ENCODE peak calls at places on chromosome 22, in ten cellular contexts. O is fibroblast of lung, R is endothelial cell of umbilical vein, T is cardiac muscle cell, M is keratinocyte, B is GM23248, W is PC-3, Z is heart right ventricle, G is heart left ventricle, C is transverse colon. F is an unnamed sample.

GRCh38 chr22:31241936-31242335 is 29.8 kb downstream of the LIMK2 start:
- DNase-seq in O (peak; percentile 93), R (peak; percentile 80), T (peak; percentile 64), M (no peak), B (peak; percentile 81), W (no peak), Z (no peak), G (no peak), C (no peak), F (no peak)

GRCh38 chr22:26213826-26214225 is 44.6 kb downstream of the SEZ6L start:
- DNase-seq in O (no peak), R (no peak), T (no peak), M (no peak), B (no peak), W (no peak), Z (no peak), G (no peak), C (no peak), F (no peak)

GRCh38 chr22:28904211-28904808 is 20.9 kb downstream of the ZNRF3 start:
- DNase-seq in O (peak; percentile 76), R (peak; percentile 9), T (no peak), M (no peak), B (peak; percentile 20), W (no peak), Z (no peak), G (no peak), C (no peak), F (no peak)

GRCh38 chr22:30809086-30809485 is 114.4 kb downstream of the OSBP2 start:
- DNase-seq in O (peak; percentile 85), R (no peak), T (no peak), M (no peak), B (peak; percentile 32), W (peak; percentile 31), Z (no peak), G (no peak), C (no peak), F (no peak)

GRCh38 chr22:26648761-26649363 is 8.5 kb upstream of the MIAT start:
- DNase-seq in O (no peak), R (no peak), T (peak; percentile 15), M (no peak), B (no peak), W (no peak), Z (no peak), G (no peak), C (no peak), F (no peak)

GRCh38 chr22:50706481-50707125 is 31.4 kb upstream of the ACR start:
- DNase-seq in O (no peak), R (no peak), T (no peak), M (no peak), B (no peak), W (no peak), Z (no peak), G (peak; percentile 23), C (no peak), F (no peak)

GRCh38 chr22:26918236-26918635 is 260.8 kb downstream of the MIAT start:
- DNase-seq in O (no peak), R (no peak), T (no peak), M (no peak), B (no peak), W (no peak), Z (no peak), G (no peak), C (no peak), F (no peak)

GRCh38 chr22:42716221-42716620 is 4.4 kb downstream of the A4GALT start:
- DNase-seq in O (no peak), R (no peak), T (no peak), M (no peak), B (no peak), W (no peak), Z (no peak), G (no peak), C (no peak), F (no peak)

GRCh38 chr22:31680764-31681624 is 19.0 kb upstream of the PISD start:
- DNase-seq in O (peak; percentile 88), R (no peak), T (peak; percentile 62), M (no peak), B (peak; percentile 78), W (peak; percentile 48), Z (no peak), G (no peak), C (peak; percentile 38), F (no peak)

GRCh38 chr22:24170189-24170588 is 11.1 kb upstream of the SUSD2 start:
- DNase-seq in O (no peak), R (no peak), T (no peak), M (no peak), B (no peak), W (no peak), Z (no peak), G (no peak), C (no peak), F (no peak)

GRCh38 chr22:49351761-49352221 is 475.9 kb downstream of the BRD1 start:
- DNase-seq in O (no peak), R (no peak), T (no peak), M (no peak), B (no peak), W (no peak), Z (no peak), G (no peak), C (no peak), F (no peak)

GRCh38 chr22:21775061-21775460 is 39.5 kb upstream of the YPEL1 start:
- DNase-seq in O (peak; percentile 93), R (no peak), T (peak; percentile 34), M (no peak), B (peak; percentile 55), W (no peak), Z (no peak), G (no peak), C (no peak), F (peak; percentile 36)

GRCh38 chr22:48577691-48578090 is 1250.0 kb downstream of the BRD1 start:
- DNase-seq in O (no peak), R (no peak), T (no peak), M (no peak), B (no peak), W (no peak), Z (no peak), G (peak; percentile 40), C (no peak), F (no peak)

GRCh38 chr22:31630331-31631329 is 31.4 kb downstream of the PISD start:
- DNase-seq in O (peak; percentile 79), R (peak; percentile 89), T (peak; percentile 92), M (peak; percentile 25), B (peak; percentile 87), W (peak; percentile 71), Z (peak; percentile 82), G (peak; percentile 90), C (peak; percentile 81), F (peak; percentile 94)

DNA sequence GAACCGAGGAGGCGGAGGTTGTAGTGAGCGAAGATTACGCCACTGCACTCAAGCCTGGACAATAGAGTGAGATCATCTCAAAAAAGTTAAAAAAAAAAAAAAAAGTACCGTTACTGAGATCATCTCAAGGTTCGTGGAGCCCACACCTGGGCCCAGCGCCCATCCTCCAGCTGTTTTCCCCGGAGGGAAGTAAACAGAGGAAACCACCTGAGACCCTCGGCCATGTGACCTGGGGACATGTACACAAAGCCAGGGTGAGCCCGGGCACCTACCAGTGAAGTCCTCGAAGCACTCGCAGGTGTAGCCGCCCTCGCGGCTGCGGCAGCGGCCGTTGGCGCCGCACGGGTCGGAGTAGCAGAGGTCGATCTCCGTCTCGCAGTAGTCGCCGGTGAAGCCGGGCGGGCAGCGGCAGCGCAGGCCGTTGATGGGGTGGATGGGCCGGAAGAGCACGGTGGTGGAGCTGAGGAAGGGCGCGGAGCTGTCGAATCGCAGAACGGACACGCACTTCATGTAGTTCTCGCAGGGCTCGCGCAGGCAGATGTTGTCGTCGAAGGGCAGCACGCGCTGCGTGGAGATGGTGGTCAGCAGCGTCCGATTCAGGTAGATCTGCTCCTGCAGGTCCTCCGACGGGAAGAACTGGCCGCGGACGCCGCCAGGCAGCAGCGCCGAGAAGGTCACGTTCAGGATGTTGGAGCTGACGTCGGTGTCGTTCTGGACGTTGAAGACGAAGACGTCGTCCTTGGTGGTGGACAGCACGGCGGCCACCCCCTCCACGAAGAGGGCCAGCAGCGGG is 73.8 kb downstream of the CELSR1 start:
- DNase-seq in O (no peak), R (no peak), T (no peak), M (no peak), B (no peak), W (no peak), Z (no peak), G (peak; percentile 52), C (no peak), F (no peak)
- H3K27ac ChIP-seq in O (no peak overlapping the region), R (no peak overlapping the region), T (no peak overlapping the region), M (peak overlapping the region; percentile 83), B (no peak overlapping the region), W (peak overlapping the region; percentile 30), Z (no peak overlapping the region), G (no peak overlapping the region), C (no peak overlapping the region), F (no peak overlapping the region)

GRCh38 chr22:32731372-32731771 is 70.1 kb upstream of the TIMP3 start:
- DNase-seq in O (no peak), R (no peak), T (no peak), M (no peak), B (no peak), W (no peak), Z (no peak), G (no peak), C (no peak), F (no peak)
- H3K4me1 ChIP-seq in O (no peaks in the 10 kb centered on the region), R (no peaks in the 10 kb centered on the region), T (no peaks in the 10 kb centered on the region), M (no peaks in the 10 kb centered on the region), B (no peaks in the 10 kb centered on the region), W (no peaks in the 10 kb centered on the region), Z (no peaks in the 10 kb centered on the region), G (no peaks in the 10 kb centered on the region), C (no peaks in the 10 kb centered on the region), F (no peaks in the 10 kb centered on the region)

DNA sequence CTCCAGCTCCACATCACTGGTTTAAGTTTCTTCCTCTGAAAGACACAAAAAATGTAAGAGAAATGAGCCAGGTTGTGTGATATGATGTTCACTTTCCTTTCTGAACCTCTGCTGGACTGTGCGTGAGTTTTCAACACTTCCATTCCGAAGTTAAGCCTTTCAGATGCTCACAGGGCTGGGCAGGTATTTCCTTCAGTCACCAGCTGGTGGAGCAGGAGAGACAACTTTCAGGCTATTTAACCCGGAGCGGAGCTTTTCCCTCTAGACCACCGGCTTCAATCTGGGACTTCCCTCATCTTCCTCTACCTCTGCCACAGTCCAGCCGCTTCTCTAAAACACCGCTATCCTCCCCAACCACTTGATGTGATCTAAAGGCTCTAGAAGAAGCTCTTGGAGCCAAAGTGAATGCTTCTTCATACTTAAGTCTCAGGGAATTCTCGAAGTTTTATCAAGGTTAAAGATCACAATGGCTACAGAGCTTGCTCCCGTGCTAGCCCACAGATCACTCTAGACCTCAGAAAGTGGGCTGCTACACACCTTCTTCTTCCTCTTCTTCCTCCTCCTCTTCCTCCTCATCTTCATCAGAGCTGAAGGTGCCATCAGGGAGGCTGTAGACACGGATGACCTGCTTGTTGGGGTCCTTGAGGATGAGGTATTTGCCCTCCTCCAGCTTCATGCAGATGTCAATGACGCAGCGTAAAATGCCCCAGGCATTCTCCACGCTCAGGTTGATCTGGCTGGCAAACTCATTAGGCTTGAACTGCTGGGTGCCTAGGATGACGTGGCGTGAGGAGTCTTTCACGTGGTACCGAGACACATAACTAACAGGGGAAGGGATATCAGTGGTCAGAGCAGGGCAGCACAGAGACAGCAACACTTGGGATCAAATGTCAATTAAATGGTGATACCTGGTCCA is 4.4 kb upstream of the FOXRED2 start:
- DNase-seq in O (peak; percentile 44), R (peak; percentile 52), T (peak; percentile 69), M (no peak), B (peak; percentile 68), W (peak; percentile 42), Z (no peak), G (no peak), C (peak; percentile 34), F (peak; percentile 60)
- H3K27ac ChIP-seq in O (no peak overlapping the region), R (no peak overlapping the region), T (no peak overlapping the region), M (no peak overlapping the region), B (no peak overlapping the region), W (no peak overlapping the region), Z (no peak overlapping the region), G (no peak overlapping the region), C (no peak overlapping the region), F (no peak overlapping the region)

GRCh38 chr22:19903513-19903912 is 38.1 kb upstream of the COMT start:
- DNase-seq in O (no peak), R (no peak), T (no peak), M (no peak), B (no peak), W (no peak), Z (no peak), G (no peak), C (no peak), F (no peak)
- H3K4me1 ChIP-seq in O (no peaks in the 10 kb centered on the region), R (no peaks in the 10 kb centered on the region), T (peaks cover 11% of the 10 kb centered on the region), M (no peaks in the 10 kb centered on the region), B (no peaks in the 10 kb centered on the region), W (no peaks in the 10 kb centered on the region), Z (no peaks in the 10 kb centered on the region), G (no peaks in the 10 kb centered on the region), C (peaks cover 6% of the 10 kb centered on the region), F (peaks cover 7% of the 10 kb centered on the region)

F was measured in testis.